ENCODE peak calls at places on chromosome 18, in six cellular contexts. P is colonic mucosa, F is neural progenitor cell, Y is kidney, N is foreskin fibroblast, S is astrocyte. I is an unnamed sample.

GRCh38 chr18:22214731-22215528 is 45.5 kb downstream of the GATA6 start:
- DNase-seq in P (no peak), F (no peak), Y (no peak), N (peak; percentile 16), S (peak; percentile 32), I (no peak)

GRCh38 chr18:23862071-23862470 is 152.5 kb upstream of the TTC39C start:
- DNase-seq in P (no peak), F (no peak), Y (no peak), N (peak; percentile 92), S (peak; percentile 95), I (no peak)

GRCh38 chr18:12497296-12497695 is 89.6 kb downstream of the PRELID3A start:
- DNase-seq in P (no peak), F (no peak), Y (no peak), N (no peak), S (no peak), I (no peak)

GRCh38 chr18:68925268-68925667 is 127.4 kb downstream of the CCDC102B start:
- DNase-seq in P (no peak), F (peak; percentile 33), Y (no peak), N (no peak), S (no peak), I (no peak)

GRCh38 chr18:3689986-3690681 is 240.2 kb downstream of the TGIF1 start:
- DNase-seq in P (no peak), F (no peak), Y (no peak), N (no peak), S (no peak), I (no peak)

GRCh38 chr18:76336241-76336640 is 158.8 kb downstream of the ZNF516 start:
- DNase-seq in P (no peak), F (no peak), Y (no peak), N (no peak), S (no peak), I (no peak)

GRCh38 chr18:74804677-74805076 is 207.0 kb downstream of the ZNF407 start:
- DNase-seq in P (no peak), F (no peak), Y (no peak), N (no peak), S (no peak), I (no peak)

GRCh38 chr18:58691256-58691655 is 20.0 kb downstream of the MALT1 start:
- DNase-seq in P (no peak), F (no peak), Y (no peak), N (no peak), S (no peak), I (no peak)

GRCh38 chr18:35084494-35085449 is 43.6 kb downstream of the MAPRE2 start:
- DNase-seq in P (peak; percentile 33), F (no peak), Y (no peak), N (no peak), S (peak; percentile 8), I (no peak)

GRCh38 chr18:68679531-68679930 is 35.4 kb downstream of the TMX3 start:
- DNase-seq in P (no peak), F (no peak), Y (no peak), N (peak; percentile 11), S (peak; percentile 14), I (no peak)

GRCh38 chr18:76445275-76445674 is 49.8 kb downstream of the ZNF516 start:
- DNase-seq in P (no peak), F (no peak), Y (no peak), N (peak; percentile 89), S (peak; percentile 92), I (no peak)

GRCh38 chr18:31042391-31043181 is at the start of gene DSC3:
- DNase-seq in P (peak; percentile 38), F (peak; percentile 73), Y (peak; percentile 68), N (peak; percentile 0), S (peak; percentile 19), I (no peak)

GRCh38 chr18:62586781-62587487 is 64.1 kb downstream of the ZCCHC2 start:
- DNase-seq in P (no peak), F (no peak), Y (no peak), N (no peak), S (no peak), I (no peak)

GRCh38 chr18:8828798-8829197 is 123.4 kb downstream of the MTCL1 start:
- DNase-seq in P (no peak), F (no peak), Y (no peak), N (no peak), S (no peak), I (no peak)

GRCh38 chr18:27604583-27604982 is 419.5 kb upstream of the CHST9 start:
- DNase-seq in P (no peak), F (no peak), Y (no peak), N (no peak), S (peak; percentile 49), I (no peak)

GRCh38 chr18:3088444-3088843 is 75.5 kb upstream of the LPIN2 start:
- DNase-seq in P (no peak), F (no peak), Y (no peak), N (no peak), S (no peak), I (no peak)

GRCh38 chr18:13368080-13368813 is 149.7 kb downstream of the LDLRAD4 start:
- DNase-seq in P (no peak), F (no peak), Y (no peak), N (no peak), S (no peak), I (no peak)

GRCh38 chr18:35247412-35248249 is 6.8 kb downstream of the ZNF397 start:
- DNase-seq in P (no peak), F (no peak), Y (no peak), N (no peak), S (no peak), I (no peak)

GRCh38 chr18:76558881-76559667 is 64.0 kb upstream of the ZNF516 start:
- DNase-seq in P (peak; percentile 69), F (no peak), Y (no peak), N (peak; percentile 48), S (peak; percentile 59), I (no peak)

GRCh38 chr18:70047931-70048603 is 100.4 kb upstream of the CD226 start:
- DNase-seq in P (no peak), F (no peak), Y (no peak), N (peak; percentile 68), S (peak; percentile 64), I (peak; percentile 11)
- H3K4me3 ChIP-seq in P (no peak overlapping the region), F (no peak overlapping the region), Y (no peak overlapping the region), N (no peak overlapping the region), S (no peak overlapping the region), I (no peak overlapping the region)

GRCh38 chr18:79429785-79430281 is 34.1 kb downstream of the NFATC1 start:
- DNase-seq in P (no peak), F (no peak), Y (peak; percentile 57), N (no peak), S (no peak), I (no peak)

GRCh38 chr18:79429381-79429780 is 33.7 kb downstream of the NFATC1 start:
- DNase-seq in P (no peak), F (no peak), Y (peak; percentile 70), N (no peak), S (no peak), I (no peak)

GRCh38 chr18:79434611-79435010 is 38.9 kb downstream of the NFATC1 start:
- DNase-seq in P (no peak), F (no peak), Y (no peak), N (no peak), S (no peak), I (no peak)

GRCh38 chr18:79433431-79433830 is 37.7 kb downstream of the NFATC1 start:
- DNase-seq in P (no peak), F (no peak), Y (no peak), N (no peak), S (no peak), I (no peak)

DNA sequence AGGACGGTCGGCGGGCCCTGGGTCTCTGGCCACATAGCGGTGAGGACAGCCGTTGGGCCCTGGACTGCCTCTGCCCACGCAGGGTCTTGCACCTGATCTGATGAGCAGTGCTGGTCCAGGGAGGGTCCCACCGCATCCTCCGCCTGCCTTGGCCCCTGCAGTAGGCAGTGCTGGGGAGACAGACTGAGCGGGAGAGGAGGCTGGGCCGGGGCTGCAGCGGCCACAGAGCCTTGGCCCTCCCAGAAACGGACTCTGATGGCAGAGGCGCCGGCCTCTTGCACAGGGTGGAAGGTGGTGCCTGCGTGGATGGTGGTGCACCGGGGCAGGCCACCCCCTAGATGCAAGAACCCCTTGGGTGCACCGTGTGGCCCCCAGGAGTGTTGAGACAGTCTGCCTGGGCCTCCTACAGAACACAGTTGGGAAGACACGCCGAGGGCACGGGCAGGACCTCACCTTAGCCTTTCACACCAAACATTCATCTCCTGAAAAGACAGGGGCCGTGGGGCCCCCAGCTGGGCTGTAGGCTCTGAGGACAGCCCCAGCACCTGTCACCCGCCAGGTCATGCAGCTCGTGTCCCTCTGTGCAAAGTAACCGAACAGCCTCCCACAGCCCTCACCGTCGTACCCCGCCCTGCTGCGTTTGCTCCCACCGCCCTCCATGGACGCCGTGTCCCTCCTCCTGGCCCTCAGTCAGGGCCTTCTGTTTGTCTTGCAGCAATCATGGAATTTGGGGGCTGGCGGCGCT is 36.8 kb downstream of the NFATC1 start:
- DNase-seq in P (no peak), F (no peak), Y (peak; percentile 69), N (no peak), S (no peak), I (no peak)
- TF ChIP-seq CTCF in P (no peak), F (no peak), Y (no peak), N (no peak), S (no peak), I (no peak)

GRCh38 chr18:959854-960253 is 55.2 kb downstream of the ADCYAP1 start:
- DNase-seq in P (no peak), F (no peak), Y (no peak), N (no peak), S (peak; percentile 65), I (no peak)

GRCh38 chr18:966095-967036 is 61.7 kb downstream of the ADCYAP1 start:
- DNase-seq in P (no peak), F (no peak), Y (no peak), N (no peak), S (no peak), I (no peak)

GRCh38 chr18:957829-958228 is 53.2 kb downstream of the ADCYAP1 start:
- DNase-seq in P (no peak), F (no peak), Y (no peak), N (no peak), S (no peak), I (no peak)

GRCh38 chr18:963276-963675 is 58.6 kb downstream of the ADCYAP1 start:
- DNase-seq in P (no peak), F (no peak), Y (no peak), N (no peak), S (no peak), I (no peak)

GRCh38 chr18:961644-962355 is 57.1 kb downstream of the ADCYAP1 start:
- DNase-seq in P (peak; percentile 25), F (peak; percentile 25), Y (peak; percentile 66), N (peak; percentile 55), S (no peak), I (peak; percentile 29)
- H3K4me3 ChIP-seq in P (no peak overlapping the region), F (peak overlapping the region; percentile 49), Y (peak overlapping the region; percentile 46), N (peak overlapping the region; percentile 27), S (peak overlapping the region; percentile 73), I (peak overlapping the region; percentile 31)

DNA sequence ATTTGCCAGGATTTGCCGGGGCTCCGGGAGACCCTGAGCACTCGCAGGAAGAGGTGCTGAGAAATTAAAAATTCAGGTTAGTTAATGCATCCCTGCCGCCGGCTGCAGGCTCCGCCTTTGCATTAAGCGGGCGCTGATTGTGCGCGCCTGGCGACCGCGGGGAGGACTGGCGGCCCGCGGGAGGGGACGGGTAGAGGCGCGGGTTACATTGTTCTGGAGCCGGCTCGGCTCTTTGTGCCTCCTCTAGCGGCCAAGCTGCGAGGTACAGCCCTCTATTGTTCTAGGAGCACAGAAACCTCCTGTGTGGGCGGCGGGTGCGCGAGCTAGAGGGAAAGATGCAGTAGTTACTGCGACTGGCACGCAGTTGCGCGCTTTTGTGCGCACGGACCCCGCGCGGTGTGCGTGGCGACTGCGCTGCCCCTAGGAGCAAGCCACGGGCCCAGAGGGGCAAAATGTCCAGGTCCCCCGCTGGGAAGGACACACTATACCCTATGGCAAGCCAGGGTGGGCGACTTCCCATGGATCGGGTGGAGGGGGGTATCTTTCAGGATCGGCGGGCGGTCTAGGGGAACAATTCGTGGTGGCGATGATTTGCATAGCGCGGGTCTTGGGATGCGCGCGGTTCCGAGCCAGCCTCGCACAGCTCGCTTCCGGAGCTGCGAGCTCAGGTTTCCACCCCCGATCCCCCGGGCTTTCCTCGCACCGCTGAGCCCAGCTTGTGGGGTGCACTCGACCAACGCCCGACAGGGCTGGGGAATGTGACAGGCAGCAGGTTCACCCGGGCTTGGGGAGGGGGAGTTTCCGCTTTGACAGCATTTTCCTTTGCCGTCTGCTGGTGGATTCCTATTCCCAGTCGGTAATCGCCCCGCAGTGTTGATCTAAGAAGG is 2.9 kb downstream of the ONECUT2 start:
- DNase-seq in P (peak; percentile 55), F (peak; percentile 97), Y (peak; percentile 75), N (peak; percentile 71), S (peak; percentile 26), I (peak; percentile 12)
- TF ChIP-seq CTCF in P (peak; percentile 36), F (peak; percentile 78), Y (peak; percentile 33), N (peak; percentile 64), S (peak; percentile 39), I (peak; percentile 66)

I was measured in HFF-Myc.